ENCODE peak calls at places on chromosome 7, in eight cellular contexts. One of them, this sample, is unnamed.
A peak's percentile ranks its signal among the peaks of the same experiment; 100 is the strongest.

GRCh38 chr7:23619141-23619540 is 22.0 kb downstream of the CCDC126 start:
- DNase-seq in NT2/D1: no peak
- DNase-seq in WERI-Rb-1: no peak
- DNase-seq in left ventricle myocardium inferior: no peak
- DNase-seq in IMR-90: no peak
- DNase-seq in gastrocnemius medialis: no peak
- DNase-seq in adipocyte: no peak
- DNase-seq in PC-9: no peak
- DNase-seq in this sample: no peak

GRCh38 chr7:106757846-106758245 is 96.9 kb upstream of the CCDC71L start:
- DNase-seq in IMR-90: peak; percentile 64
- DNase-seq in gastrocnemius medialis: peak; percentile 6
- DNase-seq in NT2/D1: no peak
- DNase-seq in adipocyte: no peak
- DNase-seq in WERI-Rb-1: no peak
- DNase-seq in PC-9: no peak
- DNase-seq in left ventricle myocardium inferior: peak; percentile 27
- DNase-seq in this sample: no peak

GRCh38 chr7:131111081-131111576 is 216.5 kb upstream of the MKLN1 start:
- DNase-seq in PC-9: peak; percentile 94
- DNase-seq in WERI-Rb-1: peak; percentile 17
- DNase-seq in IMR-90: peak; percentile 90
- DNase-seq in adipocyte: peak; percentile 73
- DNase-seq in left ventricle myocardium inferior: no peak
- DNase-seq in gastrocnemius medialis: no peak
- DNase-seq in NT2/D1: no peak
- DNase-seq in this sample: no peak

GRCh38 chr7:106788637-106789036 is 76.4 kb upstream of the PIK3CG start:
- DNase-seq in WERI-Rb-1: no peak
- DNase-seq in PC-9: no peak
- DNase-seq in IMR-90: no peak
- DNase-seq in adipocyte: no peak
- DNase-seq in gastrocnemius medialis: no peak
- DNase-seq in NT2/D1: no peak
- DNase-seq in left ventricle myocardium inferior: no peak
- DNase-seq in this sample: no peak

GRCh38 chr7:24059775-24060174 is 224.2 kb upstream of the NPY start:
- DNase-seq in IMR-90: no peak
- DNase-seq in NT2/D1: no peak
- DNase-seq in gastrocnemius medialis: no peak
- DNase-seq in WERI-Rb-1: no peak
- DNase-seq in left ventricle myocardium inferior: no peak
- DNase-seq in PC-9: peak; percentile 98
- DNase-seq in adipocyte: no peak
- DNase-seq in this sample: peak; percentile 26

GRCh38 chr7:17907014-17907413 is 33.3 kb downstream of the SNX13 start:
- DNase-seq in left ventricle myocardium inferior: no peak
- DNase-seq in WERI-Rb-1: no peak
- DNase-seq in IMR-90: peak; percentile 4
- DNase-seq in gastrocnemius medialis: no peak
- DNase-seq in NT2/D1: no peak
- DNase-seq in adipocyte: no peak
- DNase-seq in PC-9: peak; percentile 28
- DNase-seq in this sample: no peak

GRCh38 chr7:132472463-132473120 is 103.7 kb downstream of the PLXNA4 start:
- DNase-seq in IMR-90: no peak
- DNase-seq in gastrocnemius medialis: peak; percentile 12
- DNase-seq in WERI-Rb-1: no peak
- DNase-seq in NT2/D1: peak; percentile 22
- DNase-seq in adipocyte: peak; percentile 13
- DNase-seq in left ventricle myocardium inferior: peak; percentile 72
- DNase-seq in PC-9: no peak
- DNase-seq in this sample: no peak

GRCh38 chr7:23907012-23907411 is 197.0 kb downstream of the STK31 start:
- DNase-seq in IMR-90: no peak
- DNase-seq in gastrocnemius medialis: no peak
- DNase-seq in adipocyte: no peak
- DNase-seq in PC-9: peak; percentile 90
- DNase-seq in WERI-Rb-1: no peak
- DNase-seq in NT2/D1: no peak
- DNase-seq in left ventricle myocardium inferior: no peak
- DNase-seq in this sample: no peak

GRCh38 chr7:37031571-37032257 is 307.4 kb upstream of the AOAH start:
- DNase-seq in WERI-Rb-1: no peak
- DNase-seq in IMR-90: peak; percentile 100
- DNase-seq in PC-9: peak; percentile 98
- DNase-seq in adipocyte: peak; percentile 99
- DNase-seq in gastrocnemius medialis: peak; percentile 70
- DNase-seq in NT2/D1: peak; percentile 92
- DNase-seq in left ventricle myocardium inferior: peak; percentile 36
- DNase-seq in this sample: peak; percentile 18

GRCh38 chr7:127588019-127588696 is at the start of gene ARF5:
- DNase-seq in IMR-90: peak; percentile 72
- DNase-seq in PC-9: peak; percentile 54
- DNase-seq in left ventricle myocardium inferior: peak; percentile 90
- DNase-seq in adipocyte: peak; percentile 95
- DNase-seq in gastrocnemius medialis: peak; percentile 69
- DNase-seq in NT2/D1: peak; percentile 70
- DNase-seq in WERI-Rb-1: peak; percentile 85
- DNase-seq in this sample: peak; percentile 99

GRCh38 chr7:26061340-26062239 is 90.4 kb upstream of the NFE2L3 start:
- DNase-seq in PC-9: peak; percentile 77
- DNase-seq in WERI-Rb-1: peak; percentile 84
- DNase-seq in IMR-90: peak; percentile 7
- DNase-seq in left ventricle myocardium inferior: peak; percentile 41
- DNase-seq in adipocyte: peak; percentile 62
- DNase-seq in gastrocnemius medialis: peak; percentile 30
- DNase-seq in NT2/D1: peak; percentile 78
- DNase-seq in this sample: peak; percentile 78

GRCh38 chr7:158818325-158819213 is 10.7 kb downstream of the ESYT2 start:
- DNase-seq in adipocyte: peak; percentile 93
- DNase-seq in NT2/D1: peak; percentile 30
- DNase-seq in PC-9: peak; percentile 100
- DNase-seq in left ventricle myocardium inferior: peak; percentile 87
- DNase-seq in gastrocnemius medialis: peak; percentile 92
- DNase-seq in IMR-90: peak; percentile 96
- DNase-seq in WERI-Rb-1: peak; percentile 29
- DNase-seq in this sample: peak; percentile 79

GRCh38 chr7:3754488-3755365 is 453.7 kb downstream of the SDK1 start:
- DNase-seq in adipocyte: no peak
- DNase-seq in NT2/D1: peak; percentile 61
- DNase-seq in WERI-Rb-1: no peak
- DNase-seq in left ventricle myocardium inferior: no peak
- DNase-seq in PC-9: no peak
- DNase-seq in IMR-90: peak; percentile 56
- DNase-seq in gastrocnemius medialis: no peak
- DNase-seq in this sample: peak; percentile 47

GRCh38 chr7:149050941-149051340 is 22.6 kb upstream of the PDIA4 start:
- DNase-seq in adipocyte: no peak
- DNase-seq in PC-9: no peak
- DNase-seq in left ventricle myocardium inferior: no peak
- DNase-seq in gastrocnemius medialis: no peak
- DNase-seq in WERI-Rb-1: no peak
- DNase-seq in IMR-90: peak; percentile 42
- DNase-seq in NT2/D1: no peak
- DNase-seq in this sample: no peak

GRCh38 chr7:14236834-14237233 is 247.4 kb upstream of the ETV1 start:
- DNase-seq in NT2/D1: no peak
- DNase-seq in gastrocnemius medialis: no peak
- DNase-seq in left ventricle myocardium inferior: no peak
- DNase-seq in PC-9: peak; percentile 59
- DNase-seq in WERI-Rb-1: no peak
- DNase-seq in adipocyte: no peak
- DNase-seq in IMR-90: no peak
- DNase-seq in this sample: no peak

GRCh38 chr7:47866120-47866519 is 82.1 kb downstream of the PKD1L1 start:
- DNase-seq in PC-9: no peak
- DNase-seq in adipocyte: no peak
- DNase-seq in WERI-Rb-1: no peak
- DNase-seq in left ventricle myocardium inferior: no peak
- DNase-seq in gastrocnemius medialis: no peak
- DNase-seq in NT2/D1: no peak
- DNase-seq in IMR-90: peak; percentile 50
- DNase-seq in this sample: no peak

GRCh38 chr7:140689199-140690152 is 7.0 kb upstream of the NDUFB2 start:
- DNase-seq in left ventricle myocardium inferior: no peak
- DNase-seq in NT2/D1: no peak
- DNase-seq in WERI-Rb-1: no peak
- DNase-seq in gastrocnemius medialis: no peak
- DNase-seq in IMR-90: no peak
- DNase-seq in adipocyte: no peak
- DNase-seq in PC-9: no peak
- DNase-seq in this sample: no peak

GRCh38 chr7:143487566-143487965 is 9.9 kb downstream of the TAS2R41 start:
- DNase-seq in gastrocnemius medialis: peak; percentile 33
- DNase-seq in IMR-90: peak; percentile 62
- DNase-seq in NT2/D1: no peak
- DNase-seq in WERI-Rb-1: no peak
- DNase-seq in adipocyte: peak; percentile 24
- DNase-seq in PC-9: no peak
- DNase-seq in left ventricle myocardium inferior: peak; percentile 59
- DNase-seq in this sample: no peak

GRCh38 chr7:139745330-139746143 is 32.3 kb downstream of the HIPK2 start:
- DNase-seq in left ventricle myocardium inferior: no peak
- DNase-seq in adipocyte: no peak
- DNase-seq in NT2/D1: peak; percentile 15
- DNase-seq in PC-9: no peak
- DNase-seq in gastrocnemius medialis: no peak
- DNase-seq in IMR-90: no peak
- DNase-seq in WERI-Rb-1: peak; percentile 50
- DNase-seq in this sample: peak; percentile 35

DNA sequence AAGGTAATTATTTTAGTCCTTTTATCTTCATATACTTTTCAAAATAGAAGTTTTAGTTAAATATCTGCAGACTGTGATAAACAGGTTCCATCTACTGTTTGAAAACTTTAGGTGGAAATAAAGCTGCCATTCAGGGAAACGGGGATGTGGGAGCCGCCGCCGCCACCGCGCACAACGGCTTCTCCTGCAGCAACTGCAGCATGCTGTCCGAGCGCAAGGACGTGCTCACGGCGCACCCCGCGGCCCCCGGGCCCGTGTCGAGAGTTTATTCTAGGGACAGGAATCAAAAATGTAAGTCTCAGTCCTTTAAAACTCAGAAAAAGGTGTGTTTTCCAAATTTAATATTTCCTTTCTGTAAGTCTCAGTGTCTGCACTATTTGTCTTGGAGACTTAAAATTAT is 11.0 kb downstream of the SUN1 start:
- DNase-seq in NT2/D1: no peak
- DNase-seq in gastrocnemius medialis: no peak
- DNase-seq in left ventricle myocardium inferior: no peak
- DNase-seq in WERI-Rb-1: no peak
- DNase-seq in IMR-90: no peak
- DNase-seq in adipocyte: no peak
- DNase-seq in PC-9: no peak
- DNase-seq in this sample: no peak
- H3K36me3 ChIP-seq in NT2/D1: peaks cover 77% of the 10 kb centered on the region
- H3K36me3 ChIP-seq in gastrocnemius medialis: no peaks in the 10 kb centered on the region
- H3K36me3 ChIP-seq in left ventricle myocardium inferior: peaks cover 87% of the 10 kb centered on the region
- H3K36me3 ChIP-seq in WERI-Rb-1: peaks cover 72% of the 10 kb centered on the region
- H3K36me3 ChIP-seq in IMR-90: peaks cover 49% of the 10 kb centered on the region
- H3K36me3 ChIP-seq in adipocyte: peaks cover 56% of the 10 kb centered on the region
- H3K36me3 ChIP-seq in PC-9: peaks cover 37% of the 10 kb centered on the region
- H3K36me3 ChIP-seq in this sample: peaks cover 28% of the 10 kb centered on the region

GRCh38 chr7:22305706-22306105 is 51.2 kb downstream of the RAPGEF5 start:
- DNase-seq in gastrocnemius medialis: no peak
- DNase-seq in NT2/D1: no peak
- DNase-seq in IMR-90: no peak
- DNase-seq in PC-9: no peak
- DNase-seq in left ventricle myocardium inferior: no peak
- DNase-seq in WERI-Rb-1: no peak
- DNase-seq in adipocyte: no peak
- DNase-seq in this sample: no peak
- H3K36me3 ChIP-seq in gastrocnemius medialis: no peaks in the 10 kb centered on the region
- H3K36me3 ChIP-seq in NT2/D1: no peaks in the 10 kb centered on the region
- H3K36me3 ChIP-seq in IMR-90: no peaks in the 10 kb centered on the region
- H3K36me3 ChIP-seq in PC-9: peaks cover 12% of the 10 kb centered on the region
- H3K36me3 ChIP-seq in left ventricle myocardium inferior: no peaks in the 10 kb centered on the region
- H3K36me3 ChIP-seq in WERI-Rb-1: peaks cover 28% of the 10 kb centered on the region
- H3K36me3 ChIP-seq in adipocyte: no peaks in the 10 kb centered on the region
- H3K36me3 ChIP-seq in this sample: no peaks in the 10 kb centered on the region

GRCh38 chr7:107931740-107932515 is 40.9 kb downstream of the DLD start:
- DNase-seq in NT2/D1: no peak
- DNase-seq in IMR-90: no peak
- DNase-seq in adipocyte: no peak
- DNase-seq in PC-9: no peak
- DNase-seq in WERI-Rb-1: no peak
- DNase-seq in left ventricle myocardium inferior: peak; percentile 42
- DNase-seq in gastrocnemius medialis: no peak
- DNase-seq in this sample: no peak
- H3K36me3 ChIP-seq in NT2/D1: peaks cover 74% of the 10 kb centered on the region
- H3K36me3 ChIP-seq in IMR-90: peaks cover 51% of the 10 kb centered on the region
- H3K36me3 ChIP-seq in adipocyte: peaks cover 100% of the 10 kb centered on the region
- H3K36me3 ChIP-seq in PC-9: peaks cover 38% of the 10 kb centered on the region
- H3K36me3 ChIP-seq in WERI-Rb-1: peaks cover 57% of the 10 kb centered on the region
- H3K36me3 ChIP-seq in left ventricle myocardium inferior: peaks cover 85% of the 10 kb centered on the region
- H3K36me3 ChIP-seq in gastrocnemius medialis: peaks cover 5% of the 10 kb centered on the region
- H3K36me3 ChIP-seq in this sample: no peaks in the 10 kb centered on the region

GRCh38 chr7:102811942-102812678 is 63.3 kb downstream of the FAM185A start:
- DNase-seq in left ventricle myocardium inferior: no peak
- DNase-seq in gastrocnemius medialis: no peak
- DNase-seq in IMR-90: no peak
- DNase-seq in PC-9: no peak
- DNase-seq in WERI-Rb-1: no peak
- DNase-seq in adipocyte: no peak
- DNase-seq in NT2/D1: no peak
- DNase-seq in this sample: no peak

GRCh38 chr7:102813256-102814024 is 64.6 kb downstream of the FAM185A start:
- DNase-seq in PC-9: no peak
- DNase-seq in NT2/D1: no peak
- DNase-seq in WERI-Rb-1: no peak
- DNase-seq in adipocyte: no peak
- DNase-seq in IMR-90: no peak
- DNase-seq in left ventricle myocardium inferior: no peak
- DNase-seq in gastrocnemius medialis: no peak
- DNase-seq in this sample: no peak

GRCh38 chr7:102806613-102807012 is 57.8 kb downstream of the FAM185A start:
- DNase-seq in adipocyte: no peak
- DNase-seq in WERI-Rb-1: no peak
- DNase-seq in PC-9: no peak
- DNase-seq in left ventricle myocardium inferior: no peak
- DNase-seq in IMR-90: no peak
- DNase-seq in NT2/D1: no peak
- DNase-seq in gastrocnemius medialis: no peak
- DNase-seq in this sample: no peak

GRCh38 chr7:102814025-102814471 is 65.2 kb downstream of the FAM185A start:
- DNase-seq in WERI-Rb-1: no peak
- DNase-seq in gastrocnemius medialis: no peak
- DNase-seq in IMR-90: peak; percentile 76
- DNase-seq in left ventricle myocardium inferior: no peak
- DNase-seq in adipocyte: peak; percentile 7
- DNase-seq in NT2/D1: no peak
- DNase-seq in PC-9: no peak
- DNase-seq in this sample: no peak

DNA sequence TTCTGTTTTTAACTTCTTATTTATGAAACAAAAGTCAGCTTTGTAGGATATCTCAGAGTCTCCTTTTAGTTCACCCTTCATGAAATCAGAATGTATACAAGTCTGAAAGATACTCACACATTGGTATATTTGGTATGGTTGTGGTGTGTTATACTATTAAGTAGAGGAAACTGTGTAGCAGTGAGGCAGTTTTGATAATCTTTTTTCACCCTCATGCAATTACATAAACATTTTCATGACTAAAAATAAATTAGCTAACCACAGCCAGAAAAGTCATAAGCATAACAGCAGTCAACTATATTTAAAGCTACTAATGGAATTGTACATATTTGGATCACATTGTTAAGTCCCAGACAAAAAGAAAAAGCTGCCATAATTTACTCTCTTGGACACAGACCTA is 62.1 kb downstream of the FAM185A start:
- DNase-seq in left ventricle myocardium inferior: no peak
- DNase-seq in adipocyte: no peak
- DNase-seq in IMR-90: peak; percentile 53
- DNase-seq in WERI-Rb-1: no peak
- DNase-seq in NT2/D1: no peak
- DNase-seq in gastrocnemius medialis: no peak
- DNase-seq in PC-9: no peak
- DNase-seq in this sample: no peak
- H3K36me3 ChIP-seq in left ventricle myocardium inferior: peaks cover 9% of the 10 kb centered on the region
- H3K36me3 ChIP-seq in adipocyte: peaks cover 7% of the 10 kb centered on the region
- H3K36me3 ChIP-seq in IMR-90: no peaks in the 10 kb centered on the region
- H3K36me3 ChIP-seq in WERI-Rb-1: peaks cover 5% of the 10 kb centered on the region
- H3K36me3 ChIP-seq in NT2/D1: no peaks in the 10 kb centered on the region
- H3K36me3 ChIP-seq in gastrocnemius medialis: no peaks in the 10 kb centered on the region
- H3K36me3 ChIP-seq in PC-9: no peaks in the 10 kb centered on the region
- H3K36me3 ChIP-seq in this sample: no peaks in the 10 kb centered on the region